ENCODE peak calls at places on chromosomes 7 and 10, in five cellular contexts. C is B cell; L is amniotic stem cell; B is type B pancreatic cell; U is effector CD4-positive, alpha-beta T cell. E is an unnamed sample.

GRCh38 chr10:122127943-122128342 is 139.0 kb downstream of the TACC2 start:
- DNase-seq in C (no peak), L (peak; percentile 28), B (no peak), U (no peak), E (no peak)

GRCh38 chr7:94450044-94450697 is 55.5 kb downstream of the COL1A2 start:
- DNase-seq in C (no peak), L (no peak), B (no peak), U (no peak), E (no peak)

GRCh38 chr10:119020627-119020946 is 8.9 kb upstream of the NANOS1 start:
- DNase-seq in C (no peak), L (no peak), B (peak; percentile 49), U (no peak), E (no peak)

GRCh38 chr10:89549510-89549909 is 14.1 kb upstream of the SLC16A12 start:
- DNase-seq in C (no peak), L (no peak), B (no peak), U (no peak), E (no peak)

GRCh38 chr10:63700209-63700934 is 179.2 kb downstream of the REEP3 start:
- DNase-seq in C (no peak), L (peak; percentile 94), B (no peak), U (no peak), E (no peak)

GRCh38 chr10:78458983-78459638 is 425.4 kb downstream of the RPS24 start:
- DNase-seq in C (no peak), L (no peak), B (no peak), U (no peak), E (no peak)

GRCh38 chr10:88617772-88618300 is 31.3 kb downstream of the LIPJ start:
- DNase-seq in C (no peak), L (no peak), B (no peak), U (no peak), E (no peak)

GRCh38 chr10:42753507-42754154 is 29.0 kb upstream of the BMS1 start:
- DNase-seq in C (no peak), L (no peak), B (no peak), U (no peak), E (no peak)

GRCh38 chr10:78634389-78634815 is 434.4 kb upstream of the ZMIZ1 start:
- DNase-seq in C (no peak), L (no peak), B (no peak), U (no peak), E (peak; percentile 14)

GRCh38 chr10:96619120-96619519 is 32.3 kb upstream of the TM9SF3 start:
- DNase-seq in C (no peak), L (no peak), B (no peak), U (no peak), E (no peak)

GRCh38 chr10:63464402-63465292 is 1.1 kb downstream of the JMJD1C start:
- DNase-seq in C (no peak), L (no peak), B (no peak), U (no peak), E (no peak)

GRCh38 chr10:58919927-58920654 is 256.4 kb upstream of the PHYHIPL start:
- DNase-seq in C (no peak), L (peak; percentile 23), B (no peak), U (no peak), E (no peak)

GRCh38 chr10:118633801-118634200 is 38.4 kb upstream of the PRLHR start:
- DNase-seq in C (no peak), L (no peak), B (no peak), U (no peak), E (no peak)

GRCh38 chr7:99424932-99425730 is 13.5 kb downstream of the PTCD1 start:
- DNase-seq in C (no peak), L (no peak), B (no peak), U (no peak), E (no peak)

GRCh38 chr7:138396251-138397070 is 63.6 kb upstream of the TRIM24 start:
- DNase-seq in C (no peak), L (no peak), B (no peak), U (no peak), E (no peak)

GRCh38 chr10:30499816-30500215 is 65.8 kb downstream of the MAP3K8 start:
- DNase-seq in C (no peak), L (no peak), B (no peak), U (no peak), E (no peak)

GRCh38 chr7:326845-327304 is 36.9 kb downstream of the FOXL3 start:
- DNase-seq in C (peak; percentile 31), L (no peak), B (no peak), U (no peak), E (no peak)

GRCh38 chr10:104614245-104614831 is 26.8 kb upstream of the SORCS3 start:
- DNase-seq in C (no peak), L (no peak), B (no peak), U (no peak), E (peak; percentile 20)